ENCODE peak calls at places on chromosomes 7 and 10, in ten cellular contexts. J, W, O, K, X, L, C, Z, M and P are unnamed samples.

GRCh38 chr7:146067880-146068279 is 48.7 kb upstream of the CNTNAP2 start:
- DNase-seq in O (no peak), C (no peak), J (no peak), W (no peak), X (no peak), Z (no peak), M (no peak), K (no peak), L (no peak), P (no peak)

GRCh38 chr10:124482876-124483275 is 21.3 kb downstream of the LHPP start:
- DNase-seq in J (no peak), C (no peak), Z (no peak), W (no peak), X (no peak), O (no peak), L (no peak), M (no peak), K (no peak), P (no peak)

GRCh38 chr7:23863209-23863798 is 153.3 kb downstream of the STK31 start:
- DNase-seq in K (peak; percentile 39), W (peak; percentile 36), X (peak; percentile 53), M (no peak), C (peak; percentile 32), J (no peak), L (peak; percentile 17), Z (no peak), O (peak; percentile 18), P (no peak)

GRCh38 chr7:51034531-51035264 is 252.0 kb upstream of the GRB10 start:
- DNase-seq in J (peak; percentile 49), L (peak; percentile 76), K (peak; percentile 51), M (no peak), X (no peak), O (no peak), W (peak; percentile 19), Z (no peak), C (peak; percentile 44), P (no peak)

GRCh38 chr10:92242910-92243671 is 47.8 kb downstream of the CPEB3 start:
- DNase-seq in J (no peak), M (peak; percentile 67), O (peak; percentile 62), W (peak; percentile 53), K (peak; percentile 78), C (no peak), X (peak; percentile 74), L (peak; percentile 64), Z (peak; percentile 31), P (peak; percentile 44)

GRCh38 chr7:45413419-45413818 is 160.7 kb upstream of the ADCY1 start:
- DNase-seq in O (no peak), X (no peak), W (no peak), J (no peak), M (no peak), Z (no peak), L (no peak), C (no peak), K (no peak), P (no peak)

GRCh38 chr10:46037107-46037900 is 6.9 kb upstream of the NCOA4 start:
- DNase-seq in L (no peak), W (no peak), C (no peak), J (no peak), O (no peak), X (no peak), M (no peak), Z (no peak), K (no peak), P (no peak)

GRCh38 chr7:41003031-41003925 is 699.6 kb downstream of the INHBA start:
- DNase-seq in Z (peak; percentile 34), W (peak; percentile 55), K (peak; percentile 50), C (no peak), L (peak; percentile 40), J (no peak), M (no peak), X (peak; percentile 27), O (peak; percentile 53), P (peak; percentile 72)

GRCh38 chr10:49384268-49384953 is 11.5 kb downstream of the DRGX start:
- DNase-seq in O (no peak), W (no peak), Z (no peak), L (no peak), J (no peak), K (no peak), M (no peak), X (no peak), C (no peak), P (no peak)

GRCh38 chr10:116809528-116810500 is 39.5 kb upstream of the ENO4 start:
- DNase-seq in C (no peak), W (peak; percentile 55), O (no peak), Z (no peak), J (no peak), X (peak; percentile 70), M (no peak), L (no peak), K (no peak), P (peak; percentile 42)
- TF ChIP-seq CTCF in C (peak; percentile 46), W (peak; percentile 55), O (peak; percentile 50), Z (no peak), J (peak; percentile 37), X (peak; percentile 54), M (peak; percentile 41), L (peak; percentile 40), K (peak; percentile 51), P (peak; percentile 72)

GRCh38 chr7:105580022-105580740 is 1.1 kb downstream of the EFCAB10 start:
- DNase-seq in J (no peak), L (no peak), C (no peak), X (no peak), O (no peak), W (no peak), M (no peak), Z (no peak), K (no peak), P (no peak)
- TF ChIP-seq CTCF in J (peak; percentile 12), L (peak; percentile 7), C (no peak), X (peak; percentile 32), O (no peak), W (no peak), M (no peak), Z (no peak), K (no peak), P (no peak)

GRCh38 chr10:7563368-7563767 is 103.4 kb downstream of the ITIH5 start:
- DNase-seq in L (no peak), Z (no peak), O (no peak), M (peak; percentile 69), J (no peak), W (no peak), X (no peak), K (peak; percentile 87), C (peak; percentile 20), P (no peak)

GRCh38 chr10:7562026-7562425 is 104.7 kb downstream of the ITIH5 start:
- DNase-seq in Z (no peak), J (no peak), M (no peak), L (no peak), O (no peak), W (no peak), C (no peak), K (no peak), X (no peak), P (no peak)

GRCh38 chr10:7560519-7560918 is 106.2 kb downstream of the ITIH5 start:
- DNase-seq in Z (no peak), M (no peak), W (no peak), X (no peak), K (no peak), C (no peak), L (no peak), J (no peak), O (no peak), P (no peak)

GRCh38 chr10:7559447-7559846 is 107.3 kb downstream of the ITIH5 start:
- DNase-seq in L (no peak), K (no peak), W (no peak), M (no peak), J (no peak), C (no peak), Z (no peak), X (no peak), O (no peak), P (no peak)

DNA sequence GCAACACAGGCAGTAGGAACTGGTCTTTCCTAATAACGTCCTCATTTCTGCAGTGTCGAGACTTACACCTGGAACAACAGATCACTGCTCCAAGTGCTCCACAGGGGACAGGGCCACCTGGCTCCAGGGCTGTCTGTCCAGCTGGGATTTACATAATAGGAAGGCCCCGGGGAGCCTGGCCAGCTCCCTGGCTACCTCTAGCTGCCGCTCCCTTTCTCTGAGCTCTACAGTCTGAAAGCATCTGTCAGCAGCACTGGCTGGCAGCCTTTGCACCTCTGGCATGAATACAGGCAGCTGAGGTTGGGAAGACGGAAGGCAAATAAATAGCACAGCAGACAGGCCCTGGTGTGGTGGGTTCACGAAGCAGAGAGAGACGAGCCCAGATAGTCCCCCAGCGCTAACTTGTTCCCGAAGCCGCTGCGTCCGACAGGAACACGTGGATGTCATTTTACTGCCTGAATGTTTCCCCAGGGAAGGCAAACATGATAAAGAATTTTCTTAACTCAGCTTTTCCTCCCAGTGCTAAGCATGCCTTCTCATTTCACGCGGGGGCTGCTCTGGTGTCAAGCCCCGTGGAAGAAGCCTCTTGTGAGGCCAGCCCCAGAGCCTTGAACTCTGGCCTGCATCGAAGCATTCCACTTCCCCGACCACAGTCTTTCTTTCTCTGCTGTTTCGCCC is 105.4 kb downstream of the ITIH5 start:
- DNase-seq in C (no peak), J (no peak), K (peak; percentile 63), M (peak; percentile 85), Z (peak; percentile 68), W (no peak), L (no peak), X (no peak), O (no peak), P (no peak)
- TF ChIP-seq CTCF in C (no peak), J (no peak), K (no peak), M (peak; percentile 37), Z (no peak), W (no peak), L (no peak), X (no peak), O (no peak), P (no peak)

GRCh38 chr7:73680501-73680900 is 2.8 kb downstream of the DNAJC30 start:
- DNase-seq in K (no peak), M (no peak), O (no peak), L (no peak), J (no peak), Z (no peak), X (no peak), C (no peak), W (no peak), P (no peak)

GRCh38 chr7:73683916-73684693 is 708 bp downstream of the BUD23 start:
- DNase-seq in X (no peak), C (no peak), Z (no peak), W (no peak), O (no peak), K (no peak), J (no peak), L (no peak), M (no peak), P (no peak)

GRCh38 chr7:73683056-73683915 is at the start of the genes BUD23 and DNAJC30:
- DNase-seq in L (peak; percentile 95), X (peak; percentile 100), W (peak; percentile 88), C (peak; percentile 85), M (peak; percentile 98), K (peak; percentile 97), O (peak; percentile 97), J (peak; percentile 61), Z (peak; percentile 99), P (peak; percentile 95)

GRCh38 chr7:73681031-73681430 is 2.2 kb downstream of the DNAJC30 start:
- DNase-seq in O (no peak), Z (no peak), X (no peak), L (peak; percentile 60), C (no peak), J (no peak), K (peak; percentile 34), M (no peak), W (no peak), P (no peak)

GRCh38 chr7:73682745-73683055 is 553 bp downstream of the DNAJC30 start:
- DNase-seq in Z (no peak), C (no peak), K (no peak), X (no peak), L (no peak), W (no peak), O (no peak), M (no peak), J (no peak), P (no peak)
- TF ChIP-seq CTCF in Z (no peak), C (no peak), K (no peak), X (no peak), L (no peak), W (no peak), O (no peak), M (no peak), J (no peak), P (no peak)